ENCODE peak calls at places on chromosome 21, in four cellular contexts. Z is aorta; D is stimulated activated CD8-positive, alpha-beta memory T cell treated with anti-CD3 and anti-CD28 coated beads, Interleukin-12 subunit alpha, Interleukin-12 subunit beta, amount 100 ng/mL, for 4 hours; U is mesendoderm. M is an unnamed sample.
A peak's percentile ranks its signal among the peaks of the same experiment; 100 is the strongest.

GRCh38 chr21:27802816-27803475 is 836.1 kb upstream of the ADAMTS5 start:
- DNase-seq in Z (no peak), U (peak; percentile 71), D (no peak), M (peak; percentile 33)

GRCh38 chr21:42007541-42007940 is 2.6 kb downstream of the ZBTB21 start:
- DNase-seq in Z (no peak), U (no peak), D (no peak), M (no peak)

GRCh38 chr21:44718571-44718970 is 7.2 kb upstream of the TSPEAR start:
- DNase-seq in U (peak; percentile 65), Z (no peak), D (no peak), M (no peak)

GRCh38 chr21:39016740-39017315 is 166.4 kb downstream of the PSMG1 start:
- DNase-seq in D (no peak), Z (peak; percentile 66), U (no peak), M (no peak)

GRCh38 chr21:34946385-34947121 is 102.5 kb downstream of the RUNX1 start:
- DNase-seq in D (no peak), U (peak; percentile 18), Z (no peak), M (no peak)

GRCh38 chr21:37071561-37072238 is 1.2 kb downstream of the PIGP start:
- DNase-seq in U (peak; percentile 41), D (no peak), Z (peak; percentile 73), M (no peak)

GRCh38 chr21:35438643-35439404 is 389.7 kb upstream of the RUNX1 start:
- DNase-seq in D (no peak), Z (no peak), U (peak; percentile 85), M (no peak)

GRCh38 chr21:16587141-16587570 is 857.4 kb downstream of the USP25 start:
- DNase-seq in U (peak; percentile 58), D (no peak), Z (peak; percentile 52), M (no peak)

GRCh38 chr21:45889115-45889708 is 92.4 kb upstream of the COL6A1 start:
- DNase-seq in Z (peak; percentile 15), D (no peak), U (no peak), M (no peak)

GRCh38 chr21:26099610-26100219 is 70.9 kb downstream of the APP start:
- DNase-seq in Z (no peak), U (peak; percentile 74), D (no peak), M (no peak)

GRCh38 chr21:22575165-22575584 is 1577.0 kb downstream of the NCAM2 start:
- DNase-seq in D (no peak), Z (no peak), U (peak; percentile 92), M (peak; percentile 25)

GRCh38 chr21:25313891-25314646 is 293.2 kb downstream of the MRPL39 start:
- DNase-seq in D (no peak), Z (no peak), U (no peak), M (no peak)

GRCh38 chr21:45850181-45850580 is 131.4 kb upstream of the COL6A1 start:
- DNase-seq in Z (no peak), U (no peak), D (no peak), M (no peak)

GRCh38 chr21:28547795-28548194 is 444.9 kb downstream of the LTN1 start:
- DNase-seq in D (no peak), Z (peak; percentile 53), U (no peak), M (no peak)

GRCh38 chr21:21436012-21436545 is 437.9 kb downstream of the NCAM2 start:
- DNase-seq in D (no peak), U (no peak), Z (no peak), M (no peak)

GRCh38 chr21:35390013-35390776 is 341.1 kb upstream of the RUNX1 start:
- DNase-seq in U (no peak), Z (no peak), D (no peak), M (no peak)

GRCh38 chr21:34579411-34579810 is 35.5 kb downstream of the RCAN1 start:
- DNase-seq in Z (no peak), D (no peak), U (no peak), M (no peak)

GRCh38 chr21:37220433-37220980 is 46.6 kb downstream of the VPS26C start:
- DNase-seq in Z (no peak), D (peak; percentile 15), U (peak; percentile 38), M (no peak)

GRCh38 chr21:18318156-18318555 is 73.5 kb downstream of the CHODL start:
- DNase-seq in U (no peak), Z (no peak), D (no peak), M (no peak)

GRCh38 chr21:37165606-37166005 is 92.6 kb downstream of the TTC3 start:
- DNase-seq in D (no peak), U (no peak), Z (no peak), M (no peak)

GRCh38 chr21:25889996-25890395 is 155.2 kb downstream of the GABPA start:
- DNase-seq in D (no peak), U (no peak), Z (no peak), M (no peak)

GRCh38 chr21:35284199-35284598 is 235.1 kb upstream of the RUNX1 start:
- DNase-seq in U (no peak), D (no peak), Z (no peak), M (no peak)

GRCh38 chr21:38277501-38278111 is 20.8 kb downstream of the KCNJ15 start:
- DNase-seq in Z (peak; percentile 74), D (no peak), U (no peak), M (no peak)

GRCh38 chr21:45831991-45832740 is 149.4 kb upstream of the COL6A1 start:
- DNase-seq in U (peak; percentile 34), Z (no peak), D (no peak), M (no peak)

GRCh38 chr21:36816556-36817130 is 117.7 kb downstream of the SIM2 start:
- DNase-seq in D (no peak), Z (no peak), U (no peak), M (no peak)

GRCh38 chr21:42925114-42925907 is at the start of gene ERVH48-1:
- DNase-seq in U (peak; percentile 81), D (no peak), Z (peak; percentile 42), M (no peak)

GRCh38 chr21:16192900-16193299 is 463.1 kb downstream of the USP25 start:
- DNase-seq in U (peak; percentile 35), D (no peak), Z (no peak), M (no peak)

GRCh38 chr21:44846485-44847260 is 26.8 kb downstream of the PTTG1IP start:
- DNase-seq in Z (peak; percentile 85), U (no peak), D (no peak), M (no peak)

GRCh38 chr21:45002381-45003204 is 62.8 kb downstream of the SLX9 start:
- DNase-seq in Z (peak; percentile 42), U (no peak), D (no peak), M (no peak)

GRCh38 chr21:45570826-45571601 is 28.8 kb upstream of the SLC19A1 start:
- DNase-seq in U (no peak), D (no peak), Z (no peak), M (no peak)

GRCh38 chr21:34179204-34179935 is 106.0 kb downstream of the MRPS6 start:
- DNase-seq in Z (no peak), D (no peak), U (no peak), M (no peak)

GRCh38 chr21:25964009-25964408 is 206.6 kb downstream of the APP start:
- DNase-seq in D (no peak), U (no peak), Z (no peak), M (no peak)

GRCh38 chr21:46326110-46326703 is 2.3 kb downstream of the PCNT start:
- DNase-seq in D (no peak), U (peak; percentile 14), Z (no peak), M (no peak)

GRCh38 chr21:45137612-45137937 is 63.2 kb downstream of the ADARB1 start:
- DNase-seq in D (no peak), Z (no peak), U (no peak), M (no peak)

GRCh38 chr21:38768385-38769071 is 37.2 kb upstream of the ETS2 start:
- DNase-seq in D (peak; percentile 11), Z (no peak), U (no peak), M (no peak)

GRCh38 chr21:30168086-30168485 is 1.5 kb upstream of the CLDN17 start:
- DNase-seq in Z (no peak), U (no peak), D (no peak), M (no peak)

M was measured in nephron progenitor cell.